ENCODE peak calls at places on chromosomes 6 and 20, in four cellular contexts. O is naive thymus-derived CD4-positive, alpha-beta T cell; L is ELR; F is HCT116. M is an unnamed sample.

GRCh38 chr6:91634791-91635190 is 1047.9 kb upstream of the MAP3K7 start:
- DNase-seq in L (no peak), F (no peak), O (no peak), M (no peak)

GRCh38 chr6:20800229-20800628 is 266.0 kb downstream of the CDKAL1 start:
- DNase-seq in O (no peak), F (no peak), L (no peak), M (no peak)

GRCh38 chr6:26521485-26522391 is 16.4 kb upstream of the HMGN4 start:
- DNase-seq in L (peak; percentile 88), O (peak; percentile 61), F (no peak), M (no peak)

GRCh38 chr20:63895202-63895885 is 418 bp downstream of the DNAJC5 start:
- DNase-seq in O (no peak), L (no peak), F (no peak), M (no peak)

GRCh38 chr6:20639161-20639560 is 104.9 kb downstream of the CDKAL1 start:
- DNase-seq in L (no peak), F (no peak), O (no peak), M (no peak)

GRCh38 chr6:169933251-169933821 is 181.9 kb downstream of the ERMARD start:
- DNase-seq in F (no peak), L (no peak), O (no peak), M (no peak)

GRCh38 chr20:46004187-46004586 is 4.5 kb upstream of the MMP9 start:
- DNase-seq in O (no peak), F (no peak), L (no peak), M (no peak)

GRCh38 chr6:18742406-18742805 is 355.3 kb downstream of the RNF144B start:
- DNase-seq in O (no peak), L (peak; percentile 37), F (no peak), M (no peak)

GRCh38 chr20:19252670-19253120 is 40.3 kb downstream of the SLC24A3 start:
- DNase-seq in L (peak; percentile 68), F (no peak), O (no peak), M (peak; percentile 70)

GRCh38 chr6:39218868-39219567 is 10.3 kb downstream of the KCNK5 start:
- DNase-seq in L (no peak), O (no peak), F (no peak), M (no peak)

GRCh38 chr6:37628611-37629320 is 68.9 kb downstream of the MDGA1 start:
- DNase-seq in L (peak; percentile 79), F (no peak), O (no peak), M (no peak)

GRCh38 chr20:20212675-20213096 is 155.2 kb upstream of the INSM1 start:
- DNase-seq in O (no peak), F (no peak), L (no peak), M (no peak)

GRCh38 chr6:14966111-14966901 is 279.6 kb upstream of the JARID2 start:
- DNase-seq in L (peak; percentile 23), O (no peak), F (no peak), M (no peak)

GRCh38 chr20:54255157-54255556 is 47.3 kb downstream of the PFDN4 start:
- DNase-seq in L (no peak), F (no peak), O (no peak), M (no peak)

GRCh38 chr6:51913265-51913664 is 174.1 kb downstream of the PKHD1 start:
- DNase-seq in F (no peak), L (no peak), O (no peak), M (no peak)

GRCh38 chr20:31704225-31705119 is 18.2 kb downstream of the BCL2L1 start:
- DNase-seq in O (no peak), F (peak; percentile 93), L (peak; percentile 83), M (peak; percentile 85)

GRCh38 chr6:130600880-130601341 is 226.3 kb upstream of the SMLR1 start:
- DNase-seq in L (peak; percentile 97), F (no peak), O (no peak), M (peak; percentile 95)

GRCh38 chr20:805713-806112 is 27.8 kb upstream of the FAM110A start:
- DNase-seq in F (peak; percentile 48), O (no peak), L (peak; percentile 36), M (no peak)

GRCh38 chr20:47320990-47321805 is 35.3 kb downstream of the ZMYND8 start:
- DNase-seq in O (no peak), L (no peak), F (no peak), M (no peak)

GRCh38 chr6:37486440-37486839 is 13.3 kb downstream of the CCDC167 start:
- DNase-seq in L (no peak), O (no peak), F (no peak), M (no peak)

GRCh38 chr6:7267071-7267470 is 45.9 kb downstream of the SSR1 start:
- DNase-seq in F (no peak), O (no peak), L (no peak), M (no peak)

GRCh38 chr6:69427882-69428281 is 368.9 kb downstream of the LMBRD1 start:
- DNase-seq in L (no peak), F (no peak), O (no peak), M (no peak)

GRCh38 chr6:165662041-165662491 is 975 bp downstream of the PDE10A start:
- DNase-seq in O (no peak), F (no peak), L (no peak), M (no peak)

GRCh38 chr6:138538390-138539031 is 39.2 kb upstream of the NHSL1 start:
- DNase-seq in L (no peak), F (no peak), O (no peak), M (no peak)

GRCh38 chr6:30942338-30943060 is 1.7 kb downstream of the MUCL3 start:
- DNase-seq in O (no peak), L (peak; percentile 96), F (peak; percentile 83), M (peak; percentile 56)

GRCh38 chr20:23683281-23683680 is 5.6 kb downstream of the CST4 start:
- DNase-seq in L (peak; percentile 64), O (no peak), F (no peak), M (no peak)

GRCh38 chr20:6530916-6531315 is 236.6 kb upstream of the BMP2 start:
- DNase-seq in L (no peak), O (no peak), F (no peak), M (no peak)

GRCh38 chr6:159174263-159174974 is 5.2 kb downstream of the FNDC1 start:
- DNase-seq in O (peak; percentile 41), L (peak; percentile 76), F (peak; percentile 44), M (no peak)

GRCh38 chr6:18432180-18432579 is 45.0 kb downstream of the RNF144B start:
- DNase-seq in F (no peak), O (no peak), L (peak; percentile 73), M (no peak)